ENCODE peak calls at places on chromosomes 16 and 17, in four cellular contexts. Q is psoas muscle; A is WERI-Rb-1; B is stimulated activated CD4-positive, alpha-beta T cell treated with anti-CD3 and anti-CD28 coated beads, Interleukin-15, amount 100 ng/mL, for 1 hour. Z is an unnamed sample.

GRCh38 chr17:15744885-15745284 is 12.8 kb downstream of the TBC1D26 start:
- DNase-seq in Q (no peak), B (no peak), A (no peak), Z (no peak)

GRCh38 chr17:50221500-50222480 is 20.4 kb upstream of the COL1A1 start:
- DNase-seq in B (no peak), Q (peak), A (no peak), Z (peak)

GRCh38 chr16:15618392-15618791 is 24.6 kb downstream of the MARF1 start:
- DNase-seq in B (no peak), A (no peak), Q (no peak), Z (peak)

GRCh38 chr16:14485131-14485551 is 144.9 kb downstream of the PARN start:
- DNase-seq in A (no peak), Q (no peak), B (no peak), Z (no peak)

GRCh38 chr17:740240-741055 is 8.1 kb downstream of the TLCD3A start:
- DNase-seq in B (no peak), Q (no peak), A (no peak), Z (no peak)

GRCh38 chr17:39653662-39654331 is 11.4 kb upstream of the TCAP start:
- DNase-seq in A (peak), B (peak), Q (peak), Z (peak)

GRCh38 chr17:63477471-63478440 is 895 bp downstream of the ACE start:
- DNase-seq in B (no peak), A (peak), Q (no peak), Z (no peak)

GRCh38 chr16:49183911-49184310 is 97.7 kb downstream of the CBLN1 start:
- DNase-seq in A (peak), B (no peak), Q (no peak), Z (no peak)

GRCh38 chr17:74199306-74200092 is 4.0 kb upstream of the RPL38 start:
- DNase-seq in A (peak), Q (peak), B (peak), Z (peak)

GRCh38 chr16:69621225-69621624 is 55.5 kb downstream of the NFAT5 start:
- DNase-seq in B (no peak), A (no peak), Q (no peak), Z (no peak)

GRCh38 chr16:56450275-56450889 is 750 bp downstream of the NUDT21 start:
- DNase-seq in A (no peak), B (no peak), Q (no peak), Z (peak)

GRCh38 chr16:57012353-57012752 is 23.0 kb downstream of the NLRC5 start:
- DNase-seq in Q (no peak), A (no peak), B (no peak), Z (no peak)

GRCh38 chr16:88956546-88957455 is 20.2 kb downstream of the CBFA2T3 start:
- DNase-seq in A (no peak), Q (peak), B (no peak), Z (no peak)

GRCh38 chr16:426115-426905 is 861 bp downstream of the RAB11FIP3 start:
- DNase-seq in B (no peak), A (peak), Q (peak), Z (peak)

GRCh38 chr17:79617740-79618382 is 7.0 kb upstream of the RBFOX3 start:
- DNase-seq in B (no peak), A (peak), Q (no peak), Z (no peak)

GRCh38 chr17:73304971-73305786 is 6.6 kb downstream of the CDC42EP4 start:
- DNase-seq in B (no peak), Q (peak), A (peak), Z (peak)

GRCh38 chr16:19294156-19294649 is 8.7 kb downstream of the CLEC19A start:
- DNase-seq in A (no peak), B (no peak), Q (peak), Z (peak)

GRCh38 chr17:80718428-80718827 is 173.8 kb downstream of the RPTOR start:
- DNase-seq in A (no peak), Q (no peak), B (no peak), Z (no peak)

GRCh38 chr17:75737133-75737962 is 16.1 kb downstream of the ITGB4 start:
- DNase-seq in Q (no peak), A (no peak), B (no peak), Z (no peak)

Z was measured in cardiac fibroblast.